ENCODE peak calls at places on chromosomes 5 and 9, in ten cellular contexts. M is uterus; W is CD4-positive, CD25-positive, alpha-beta regulatory T cell; T is upper lobe of right lung; C is mammary epithelial cell; V is aorta; U is ovary; E is left ventricle myocardium inferior; A is CD8-positive, alpha-beta T cell; L is coronary artery. X is an unnamed sample.

GRCh38 chr5:50715001-50715400 is 48.6 kb downstream of the PARP8 start:
- DNase-seq in T (no peak), E (no peak), C (no peak), W (no peak), A (no peak), M (no peak), U (no peak), V (no peak), L (no peak), X (no peak)

GRCh38 chr5:176816791-176817272 is 6.5 kb downstream of the UNC5A start:
- DNase-seq in E (no peak), T (no peak), L (no peak), M (no peak), A (no peak), U (no peak), C (no peak), W (no peak), V (no peak), X (no peak)

GRCh38 chr9:115378246-115378645 is 260.3 kb upstream of the TNC start:
- DNase-seq in U (no peak), T (no peak), M (no peak), A (no peak), L (no peak), C (no peak), E (no peak), V (no peak), W (no peak), X (no peak)

GRCh38 chr9:72262063-72262462 is 102.9 kb downstream of the ZFAND5 start:
- DNase-seq in A (no peak), C (no peak), U (no peak), V (no peak), E (no peak), L (no peak), T (no peak), M (no peak), W (no peak), X (no peak)

GRCh38 chr9:89386797-89387196 is 68.5 kb downstream of the SECISBP2 start:
- DNase-seq in C (peak; percentile 34), M (no peak), L (no peak), W (no peak), T (no peak), U (no peak), E (peak; percentile 74), A (no peak), V (no peak), X (peak; percentile 93)

GRCh38 chr5:73437126-73438047 is 11.2 kb downstream of the FOXD1 start:
- DNase-seq in T (no peak), C (peak; percentile 64), M (no peak), A (no peak), U (no peak), L (no peak), V (peak; percentile 74), E (no peak), W (no peak), X (no peak)

GRCh38 chr5:154630410-154630809 is 124.8 kb upstream of the LARP1 start:
- DNase-seq in C (no peak), M (no peak), T (no peak), E (no peak), V (no peak), A (no peak), W (no peak), L (peak; percentile 41), U (no peak), X (no peak)

GRCh38 chr5:150017606-150018005 is 17.1 kb downstream of the HMGXB3 start:
- DNase-seq in E (no peak), V (no peak), U (no peak), M (no peak), C (peak; percentile 77), A (no peak), W (no peak), T (no peak), L (no peak), X (no peak)

GRCh38 chr9:36798350-36799065 is 225.8 kb downstream of the MELK start:
- DNase-seq in E (no peak), T (no peak), V (no peak), M (no peak), L (no peak), U (no peak), C (no peak), A (no peak), W (no peak), X (no peak)
- H3K27ac ChIP-seq in E (no peak overlapping the region), T (no peak overlapping the region), V (no peak overlapping the region), M (no peak overlapping the region), L (no peak overlapping the region), U (no peak overlapping the region), C (no peak overlapping the region), A (no peak overlapping the region), W (no peak overlapping the region), X (no peak overlapping the region)

GRCh38 chr9:134491436-134491835 is 150.2 kb upstream of the COL5A1 start:
- DNase-seq in L (no peak), A (no peak), W (no peak), U (no peak), V (peak; percentile 35), E (no peak), C (no peak), M (no peak), T (no peak), X (no peak)
- H3K27ac ChIP-seq in L (no peak overlapping the region), A (no peak overlapping the region), W (no peak overlapping the region), U (no peak overlapping the region), V (no peak overlapping the region), E (peak overlapping the region; percentile 76), C (no peak overlapping the region), M (peak overlapping the region; percentile 63), T (peak overlapping the region; percentile 13), X (no peak overlapping the region)

GRCh38 chr9:656918-657583 is 184.4 kb upstream of the DMRT1 start:
- DNase-seq in W (no peak), E (no peak), M (no peak), V (no peak), C (peak; percentile 79), T (no peak), U (no peak), A (no peak), L (no peak), X (no peak)

GRCh38 chr9:653421-653820 is 188.1 kb upstream of the DMRT1 start:
- DNase-seq in T (no peak), E (no peak), L (no peak), A (no peak), W (no peak), M (no peak), V (no peak), U (no peak), C (no peak), X (no peak)

GRCh38 chr9:653856-654387 is 187.6 kb upstream of the DMRT1 start:
- DNase-seq in V (no peak), A (no peak), M (no peak), E (no peak), L (no peak), T (no peak), U (no peak), W (no peak), C (no peak), X (no peak)

GRCh38 chr9:652896-653295 is 188.6 kb upstream of the DMRT1 start:
- DNase-seq in W (no peak), T (no peak), A (no peak), E (peak; percentile 71), M (no peak), V (no peak), U (no peak), L (no peak), C (no peak), X (peak; percentile 53)

GRCh38 chr9:655875-656274 is 185.6 kb upstream of the DMRT1 start:
- DNase-seq in V (peak; percentile 82), U (peak; percentile 31), L (peak; percentile 90), A (no peak), W (no peak), M (peak; percentile 53), T (peak; percentile 71), C (peak; percentile 61), E (peak; percentile 93), X (peak; percentile 88)
- H3K27ac ChIP-seq in V (peak overlapping the region; percentile 83), U (no peak overlapping the region), L (peak overlapping the region; percentile 61), A (no peak overlapping the region), W (no peak overlapping the region), M (no peak overlapping the region), T (no peak overlapping the region), C (peak overlapping the region; percentile 79), E (peak overlapping the region; percentile 83), X (peak overlapping the region; percentile 21)

GRCh38 chr5:139118804-139119203 is 79.4 kb downstream of the SIL1 start:
- DNase-seq in C (no peak), L (no peak), U (no peak), A (no peak), W (no peak), T (no peak), M (no peak), E (no peak), V (no peak), X (no peak)

GRCh38 chr5:139117342-139117884 is 80.8 kb downstream of the SIL1 start:
- DNase-seq in V (no peak), A (no peak), W (no peak), U (no peak), L (no peak), T (no peak), M (no peak), C (no peak), E (no peak), X (no peak)

GRCh38 chr5:139120521-139120920 is 77.6 kb downstream of the SIL1 start:
- DNase-seq in L (no peak), A (no peak), T (no peak), V (peak; percentile 59), C (no peak), E (peak; percentile 31), M (no peak), U (no peak), W (no peak), X (no peak)

GRCh38 chr5:139124774-139125391 is 73.3 kb downstream of the SIL1 start:
- DNase-seq in T (no peak), C (no peak), V (no peak), L (no peak), U (no peak), W (no peak), E (no peak), M (no peak), A (no peak), X (no peak)

DNA sequence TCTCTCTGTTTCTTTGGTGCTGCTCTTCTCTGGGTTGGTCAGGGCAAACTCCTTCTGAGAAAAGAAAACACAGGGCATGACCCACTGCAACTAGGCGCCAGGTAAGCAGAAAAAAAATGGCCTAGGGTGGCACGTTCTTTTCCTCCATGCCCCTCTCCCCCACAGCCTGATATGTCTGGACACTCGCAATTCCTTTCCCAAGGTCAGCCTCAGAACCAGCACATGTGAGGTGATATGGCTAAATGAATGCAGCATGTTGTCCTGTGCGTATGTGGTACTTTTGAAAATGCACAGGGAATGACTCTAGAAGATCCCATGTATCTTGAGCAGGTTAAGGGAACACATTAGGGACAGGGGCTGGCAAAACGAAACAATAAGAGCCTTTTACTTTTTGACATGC is 77.0 kb downstream of the SIL1 start:
- DNase-seq in E (no peak), V (no peak), M (no peak), T (no peak), A (no peak), L (no peak), U (no peak), C (no peak), W (no peak), X (no peak)
- H3K27ac ChIP-seq in E (peak overlapping the region; percentile 82), V (peak overlapping the region; percentile 97), M (no peak overlapping the region), T (no peak overlapping the region), A (no peak overlapping the region), L (peak overlapping the region; percentile 65), U (no peak overlapping the region), C (no peak overlapping the region), W (no peak overlapping the region), X (no peak overlapping the region)